ENCODE peak calls at places on chromosomes 1 and 21, in five cellular contexts. K is dorsolateral prefrontal cortex, T is cardiac fibroblast, G is astrocyte of the cerebellum, F is SK-N-SH. J is an unnamed sample.

GRCh38 chr1:45566722-45567121 is 16.1 kb downstream of the AKR1A1 start:
- DNase-seq in F (no peak), G (no peak), K (no peak), T (peak; percentile 66), J (no peak)

GRCh38 chr1:213953816-213954215 is 34.0 kb upstream of the PROX1 start:
- DNase-seq in K (no peak), T (no peak), F (no peak), G (no peak), J (no peak)

GRCh38 chr1:5598824-5599395 is 393.3 kb downstream of the NPHP4 start:
- DNase-seq in K (no peak), G (no peak), T (no peak), F (no peak), J (no peak)

GRCh38 chr1:173267453-173267945 is 60.4 kb upstream of the TNFSF4 start:
- DNase-seq in T (peak; percentile 24), K (no peak), G (peak; percentile 74), F (no peak), J (peak; percentile 80)

GRCh38 chr1:225539575-225539974 is 111.7 kb upstream of the LBR start:
- DNase-seq in F (no peak), G (no peak), K (no peak), T (no peak), J (no peak)

GRCh38 chr1:198337886-198338285 is 181.1 kb downstream of the NEK7 start:
- DNase-seq in F (no peak), K (no peak), G (no peak), T (no peak), J (no peak)

GRCh38 chr1:4027492-4028138 is 127.5 kb upstream of the C1orf174 start:
- DNase-seq in G (no peak), T (no peak), F (no peak), K (no peak), J (no peak)

GRCh38 chr1:182520746-182521145 is 68.3 kb downstream of the RNASEL start:
- DNase-seq in T (no peak), F (no peak), K (no peak), G (no peak), J (no peak)

GRCh38 chr1:236122176-236122575 is 20.2 kb upstream of the GPR137B start:
- DNase-seq in K (no peak), G (no peak), F (no peak), T (no peak), J (no peak)

GRCh38 chr1:236128646-236129178 is 13.6 kb upstream of the GPR137B start:
- DNase-seq in K (no peak), T (peak; percentile 16), G (no peak), F (peak; percentile 63), J (no peak)

GRCh38 chr1:236127045-236127444 is 15.3 kb upstream of the GPR137B start:
- DNase-seq in T (no peak), G (no peak), F (no peak), K (no peak), J (no peak)

GRCh38 chr1:236123563-236123962 is 18.8 kb upstream of the GPR137B start:
- DNase-seq in K (no peak), T (no peak), F (no peak), G (no peak), J (no peak)

DNA sequence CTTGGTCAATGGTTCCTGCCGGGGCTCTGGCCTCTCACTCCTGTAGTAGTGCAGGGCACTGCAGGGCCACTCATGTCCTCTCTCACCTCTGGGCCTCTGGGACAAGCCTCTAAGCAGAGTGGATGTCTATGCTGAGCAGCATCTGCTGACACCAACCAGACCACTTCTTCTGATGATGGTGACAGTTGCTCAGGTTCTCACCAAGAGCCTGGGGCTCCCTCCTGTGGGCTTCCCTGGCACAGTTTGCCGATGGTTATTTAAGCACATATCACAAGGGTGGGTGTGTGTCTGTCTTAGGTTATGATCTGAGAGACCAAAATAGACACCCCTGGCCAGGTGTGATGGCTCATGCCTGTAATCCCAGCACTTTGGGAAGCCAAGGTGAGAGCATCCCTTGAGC is 17.4 kb upstream of the GPR137B start:
- DNase-seq in K (no peak), T (no peak), F (no peak), G (no peak), J (no peak)
- TF ChIP-seq CTCF in K (no peak), T (no peak), F (no peak), G (no peak), J (no peak)

DNA sequence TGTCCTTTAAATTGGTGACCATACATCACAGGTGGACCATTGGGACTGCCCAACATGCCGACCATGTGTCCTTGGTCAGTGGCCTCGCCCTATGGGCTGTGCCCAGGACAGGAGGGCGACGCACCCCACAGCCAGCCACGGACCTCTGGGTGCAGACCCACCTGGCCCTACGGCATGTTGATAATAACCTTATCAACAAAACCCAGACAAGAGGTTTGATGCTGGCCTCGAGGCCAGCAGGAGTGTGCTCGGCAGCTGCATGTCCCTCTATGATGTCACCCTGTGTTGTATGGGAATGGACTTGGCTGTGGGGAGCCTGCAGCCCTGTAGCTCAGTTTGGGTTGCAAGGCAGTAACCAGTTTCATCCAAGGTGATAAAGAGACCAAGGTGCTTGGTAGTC is 32.1 kb downstream of the SLC37A1 start:
- DNase-seq in G (no peak), F (no peak), T (no peak), K (no peak), J (no peak)
- H3K4me3 ChIP-seq in G (no peak overlapping the region), F (no peak overlapping the region), T (no peak overlapping the region), K (no peak overlapping the region), J (no peak overlapping the region)

DNA sequence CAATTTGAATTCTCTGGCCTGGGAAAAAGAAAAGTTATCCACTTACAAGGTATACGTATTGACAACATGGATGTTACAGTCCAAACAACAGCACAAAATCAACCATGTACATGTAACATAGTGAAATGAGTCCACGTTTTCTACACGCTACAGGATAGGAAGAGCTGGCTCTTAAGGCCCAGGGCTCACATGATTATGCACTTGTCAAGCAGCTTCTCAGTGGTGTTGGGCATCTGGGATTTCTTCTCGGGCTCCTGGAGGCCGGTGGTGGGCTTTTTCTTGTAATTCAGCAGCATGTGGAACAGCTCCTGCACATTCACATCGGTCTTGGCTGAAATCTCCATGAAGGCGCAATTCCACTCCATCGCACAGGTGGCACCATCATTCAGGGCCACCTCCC is 4.0 kb downstream of the DIRAS3 start:
- DNase-seq in T (no peak), G (no peak), K (no peak), F (no peak), J (no peak)
- TF ChIP-seq CTCF in T (no peak), G (no peak), K (no peak), F (no peak), J (no peak)

GRCh38 chr21:26112127-26112742 is 58.3 kb downstream of the APP start:
- DNase-seq in T (peak; percentile 14), K (no peak), F (no peak), G (no peak), J (no peak)

GRCh38 chr21:26110703-26111102 is 59.9 kb downstream of the APP start:
- DNase-seq in G (no peak), F (no peak), T (no peak), K (no peak), J (no peak)

GRCh38 chr21:26115899-26116298 is 54.7 kb downstream of the APP start:
- DNase-seq in T (peak; percentile 80), F (no peak), K (no peak), G (peak; percentile 53), J (peak; percentile 64)

GRCh38 chr21:26115346-26115745 is 55.2 kb downstream of the APP start:
- DNase-seq in T (peak; percentile 43), F (peak; percentile 30), G (no peak), K (no peak), J (no peak)

DNA sequence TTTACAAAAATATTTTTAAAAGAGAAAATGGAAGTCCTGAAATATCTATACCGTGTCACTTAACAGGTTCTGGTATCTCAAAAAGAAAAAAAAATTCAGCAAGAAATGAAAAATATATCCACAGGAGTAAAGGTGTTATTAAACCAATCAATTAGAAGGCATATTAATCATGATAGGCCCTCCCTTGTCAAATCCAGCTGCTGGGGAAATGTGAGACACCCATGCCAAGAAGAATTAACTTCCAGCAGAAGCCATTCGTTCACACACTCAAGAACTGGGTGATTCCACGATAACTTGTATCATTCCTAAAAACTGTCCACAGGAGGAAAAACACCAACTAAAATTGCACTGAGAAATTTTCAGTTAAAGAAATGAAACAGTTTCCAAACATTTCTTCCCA is 57.6 kb downstream of the APP start:
- DNase-seq in G (no peak), F (no peak), K (no peak), T (no peak), J (no peak)
- H3K4me3 ChIP-seq in G (no peak overlapping the region), F (no peak overlapping the region), K (no peak overlapping the region), T (no peak overlapping the region), J (no peak overlapping the region)

DNA sequence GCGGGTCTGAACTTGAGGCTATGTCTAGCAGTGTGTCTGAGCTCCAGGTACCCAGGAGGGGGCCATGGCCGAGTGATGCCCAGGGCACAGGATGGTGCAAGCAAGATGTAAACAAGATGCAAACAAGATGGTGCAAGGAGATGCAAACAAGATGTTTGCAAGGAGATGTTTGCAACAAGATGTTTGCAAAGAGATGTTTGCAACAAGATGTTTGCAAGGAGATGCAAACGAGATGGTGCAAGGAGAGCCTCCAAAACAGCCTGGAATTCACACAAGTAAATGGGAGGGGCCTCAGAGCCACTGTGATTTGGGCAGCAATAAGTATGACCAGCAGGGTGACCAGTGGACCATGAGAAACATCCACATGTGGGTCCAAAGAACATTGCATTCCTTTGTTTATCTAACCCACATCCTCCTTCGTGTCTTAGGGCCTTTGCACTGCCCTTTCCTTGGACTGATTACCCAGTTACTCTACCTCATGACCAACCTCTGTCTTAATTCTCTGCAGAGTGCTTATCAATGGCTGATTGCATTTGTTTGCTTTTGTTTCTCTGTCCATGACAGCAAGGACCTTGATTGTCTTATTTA is 162.9 kb downstream of the PLPP3 start:
- DNase-seq in G (no peak), F (no peak), T (peak; percentile 57), K (no peak), J (no peak)
- TF ChIP-seq CTCF in G (no peak), F (no peak), T (no peak), K (no peak), J (no peak)

GRCh38 chr1:226882187-226882586 is 11.8 kb downstream of the PSEN2 start:
- DNase-seq in F (no peak), G (no peak), K (no peak), T (no peak), J (no peak)
- H3K4me3 ChIP-seq in F (no peak overlapping the region), G (no peak overlapping the region), K (no peak overlapping the region), T (no peak overlapping the region), J (no peak overlapping the region)

DNA sequence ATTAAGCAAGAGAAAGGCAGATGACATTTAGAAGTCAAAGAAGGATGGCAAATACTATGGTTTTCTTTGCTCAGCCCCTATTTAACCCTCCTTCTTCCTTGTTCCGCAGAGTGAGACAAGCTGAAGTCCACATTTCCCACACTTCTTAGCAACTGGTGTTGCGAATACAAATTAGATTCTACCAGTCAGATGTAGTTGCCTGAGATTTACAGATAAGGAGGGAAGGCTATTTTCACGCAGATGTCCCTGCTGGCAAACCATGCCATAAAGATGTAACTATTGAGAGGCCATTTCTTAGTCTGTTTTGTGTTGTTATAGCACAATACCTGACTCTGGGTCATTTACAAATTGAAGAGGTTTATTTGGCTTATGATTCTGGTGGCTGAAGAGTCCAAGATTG is 84.3 kb downstream of the ZC3H11B start:
- DNase-seq in K (no peak), T (no peak), G (no peak), F (no peak), J (no peak)
- TF ChIP-seq CTCF in K (no peak), T (no peak), G (no peak), F (no peak), J (no peak)

J was measured in AG09309.